ENCODE peak calls at places on chromosomes 2 and 18, in five cellular contexts. One of them, this sample, is unnamed.

GRCh38 chr2:140383781-140384180 is 1603.6 kb upstream of the NXPH2 start:
- DNase-seq in right cardiac atrium: no peak
- DNase-seq in HTR-8/SVneo: no peak
- DNase-seq in SW480: no peak
- DNase-seq in activated naive CD4-positive, alpha-beta T cell: no peak
- DNase-seq in this sample: no peak

GRCh38 chr2:239758325-239758877 is 266.7 kb downstream of the NDUFA10 start:
- DNase-seq in right cardiac atrium: no peak
- DNase-seq in HTR-8/SVneo: peak
- DNase-seq in SW480: peak
- DNase-seq in activated naive CD4-positive, alpha-beta T cell: no peak
- DNase-seq in this sample: peak

GRCh38 chr2:160407393-160408204 is 86.0 kb downstream of the RBMS1 start:
- DNase-seq in right cardiac atrium: peak
- DNase-seq in HTR-8/SVneo: peak
- DNase-seq in SW480: peak
- DNase-seq in activated naive CD4-positive, alpha-beta T cell: peak
- DNase-seq in this sample: no peak

GRCh38 chr2:121159291-121160144 is 125.5 kb downstream of the TFCP2L1 start:
- DNase-seq in right cardiac atrium: no peak
- DNase-seq in HTR-8/SVneo: no peak
- DNase-seq in SW480: no peak
- DNase-seq in activated naive CD4-positive, alpha-beta T cell: no peak
- DNase-seq in this sample: no peak

GRCh38 chr2:101803945-101804696 is 106.6 kb downstream of the MAP4K4 start:
- DNase-seq in right cardiac atrium: no peak
- DNase-seq in HTR-8/SVneo: no peak
- DNase-seq in SW480: no peak
- DNase-seq in activated naive CD4-positive, alpha-beta T cell: no peak
- DNase-seq in this sample: no peak

GRCh38 chr2:3170792-3171455 is 206.7 kb downstream of the EIPR1 start:
- DNase-seq in right cardiac atrium: peak
- DNase-seq in HTR-8/SVneo: no peak
- DNase-seq in SW480: no peak
- DNase-seq in activated naive CD4-positive, alpha-beta T cell: no peak
- DNase-seq in this sample: no peak

GRCh38 chr2:46329803-46330775 is 32.9 kb downstream of the EPAS1 start:
- DNase-seq in right cardiac atrium: no peak
- DNase-seq in HTR-8/SVneo: peak
- DNase-seq in SW480: no peak
- DNase-seq in activated naive CD4-positive, alpha-beta T cell: no peak
- DNase-seq in this sample: no peak

GRCh38 chr2:42268528-42269151 is 92.4 kb downstream of the COX7A2L start:
- DNase-seq in right cardiac atrium: no peak
- DNase-seq in HTR-8/SVneo: no peak
- DNase-seq in SW480: no peak
- DNase-seq in activated naive CD4-positive, alpha-beta T cell: no peak
- DNase-seq in this sample: no peak

GRCh38 chr2:55951533-55951932 is 28.0 kb upstream of the EFEMP1 start:
- DNase-seq in right cardiac atrium: no peak
- DNase-seq in HTR-8/SVneo: no peak
- DNase-seq in SW480: no peak
- DNase-seq in activated naive CD4-positive, alpha-beta T cell: no peak
- DNase-seq in this sample: no peak

GRCh38 chr2:217901826-217902225 is 101.0 kb downstream of the TNS1 start:
- DNase-seq in right cardiac atrium: peak
- DNase-seq in HTR-8/SVneo: no peak
- DNase-seq in SW480: no peak
- DNase-seq in activated naive CD4-positive, alpha-beta T cell: no peak
- DNase-seq in this sample: no peak

GRCh38 chr2:61550375-61551209 is 12.4 kb upstream of the XPO1 start:
- DNase-seq in right cardiac atrium: no peak
- DNase-seq in HTR-8/SVneo: no peak
- DNase-seq in SW480: no peak
- DNase-seq in activated naive CD4-positive, alpha-beta T cell: no peak
- DNase-seq in this sample: no peak

GRCh38 chr2:100242891-100243670 is 79.2 kb downstream of the LONRF2 start:
- DNase-seq in right cardiac atrium: peak
- DNase-seq in HTR-8/SVneo: peak
- DNase-seq in SW480: peak
- DNase-seq in activated naive CD4-positive, alpha-beta T cell: no peak
- DNase-seq in this sample: no peak

GRCh38 chr2:224190871-224191270 is 151.8 kb upstream of the SERPINE2 start:
- DNase-seq in right cardiac atrium: no peak
- DNase-seq in HTR-8/SVneo: no peak
- DNase-seq in SW480: no peak
- DNase-seq in activated naive CD4-positive, alpha-beta T cell: no peak
- DNase-seq in this sample: no peak

GRCh38 chr18:43578636-43579203 is 301.4 kb upstream of the SYT4 start:
- DNase-seq in right cardiac atrium: no peak
- DNase-seq in HTR-8/SVneo: no peak
- DNase-seq in SW480: no peak
- DNase-seq in activated naive CD4-positive, alpha-beta T cell: no peak
- DNase-seq in this sample: no peak

GRCh38 chr2:239818086-239818485 is 207.1 kb downstream of the NDUFA10 start:
- DNase-seq in right cardiac atrium: no peak
- DNase-seq in HTR-8/SVneo: no peak
- DNase-seq in SW480: no peak
- DNase-seq in activated naive CD4-positive, alpha-beta T cell: no peak
- DNase-seq in this sample: no peak

GRCh38 chr18:9860682-9861081 is 25.1 kb upstream of the TXNDC2 start:
- DNase-seq in right cardiac atrium: no peak
- DNase-seq in HTR-8/SVneo: no peak
- DNase-seq in SW480: no peak
- DNase-seq in activated naive CD4-positive, alpha-beta T cell: no peak
- DNase-seq in this sample: no peak

GRCh38 chr2:48427552-48427951 is 102.4 kb upstream of the STON1 start:
- DNase-seq in right cardiac atrium: no peak
- DNase-seq in HTR-8/SVneo: no peak
- DNase-seq in SW480: no peak
- DNase-seq in activated naive CD4-positive, alpha-beta T cell: no peak
- DNase-seq in this sample: no peak

GRCh38 chr2:7034313-7034712 is 117.1 kb downstream of the RNF144A start:
- DNase-seq in right cardiac atrium: no peak
- DNase-seq in HTR-8/SVneo: no peak
- DNase-seq in SW480: no peak
- DNase-seq in activated naive CD4-positive, alpha-beta T cell: no peak
- DNase-seq in this sample: no peak

This sample was measured in T1000.